ENCODE peak calls at places on chromosomes 11 and 22, in seven cellular contexts. O is stimulated activated CD4-positive, alpha-beta T cell treated with anti-CD3 and anti-CD28 coated beads, Interleukin-2, amount 100 ng/mL, for 48 hours; K is LoVo; X is mucosa of gallbladder; T is stimulated activated CD8-positive, alpha-beta memory T cell treated with anti-CD3 and anti-CD28 coated beads, Interleukin-4, amount 100 ng/mL, for 24 hours; I is caudate nucleus; Q is ecto neural progenitor cell. U is an unnamed sample.

GRCh38 chr22:48536691-48537591 is 1290.7 kb downstream of the BRD1 start:
- DNase-seq in O (no peak), K (no peak), X (no peak), T (no peak), I (no peak), Q (no peak), U (no peak)

GRCh38 chr11:131584694-131585592 is 214.5 kb downstream of the NTM start:
- DNase-seq in O (no peak), K (no peak), X (no peak), T (no peak), I (peak; percentile 34), Q (peak; percentile 71), U (no peak)

GRCh38 chr11:132248585-132248984 is 878.2 kb downstream of the NTM start:
- DNase-seq in O (no peak), K (no peak), X (no peak), T (no peak), I (no peak), Q (no peak), U (no peak)

GRCh38 chr11:75762885-75763284 is 5.7 kb upstream of the DGAT2 start:
- DNase-seq in O (no peak), K (no peak), X (no peak), T (no peak), I (no peak), Q (no peak), U (no peak)

GRCh38 chr11:82682003-82682751 is 51.5 kb downstream of the FAM181B start:
- DNase-seq in O (no peak), K (peak; percentile 62), X (no peak), T (no peak), I (no peak), Q (no peak), U (peak; percentile 48)

GRCh38 chr11:4061700-4062099 is 32.9 kb upstream of the RRM1 start:
- DNase-seq in O (no peak), K (no peak), X (no peak), T (no peak), I (no peak), Q (no peak), U (no peak)

GRCh38 chr11:108035690-108036089 is 27.0 kb downstream of the CUL5 start:
- DNase-seq in O (no peak), K (no peak), X (no peak), T (no peak), I (no peak), Q (no peak), U (no peak)

GRCh38 chr22:35400335-35400680 is 368 bp downstream of the MCM5 start:
- DNase-seq in O (peak; percentile 23), K (no peak), X (no peak), T (no peak), I (no peak), Q (no peak), U (no peak)

GRCh38 chr11:27485930-27486773 is 13.6 kb upstream of the LGR4 start:
- DNase-seq in O (peak; percentile 47), K (peak; percentile 67), X (peak; percentile 53), T (no peak), I (no peak), Q (no peak), U (peak; percentile 56)

GRCh38 chr22:37454857-37455686 is 27.8 kb upstream of the ELFN2 start:
- DNase-seq in O (no peak), K (peak; percentile 34), X (peak; percentile 32), T (no peak), I (no peak), Q (no peak), U (no peak)

GRCh38 chr11:28983780-28984179 is 875.6 kb downstream of the METTL15 start:
- DNase-seq in O (no peak), K (no peak), X (peak; percentile 33), T (no peak), I (no peak), Q (no peak), U (no peak)

GRCh38 chr11:131136476-131136875 is 220.2 kb upstream of the SNX19 start:
- DNase-seq in O (no peak), K (no peak), X (no peak), T (no peak), I (no peak), Q (no peak), U (no peak)

GRCh38 chr11:120746836-120747609 is 235.5 kb downstream of the GRIK4 start:
- DNase-seq in O (no peak), K (no peak), X (no peak), T (no peak), I (no peak), Q (no peak), U (no peak)

GRCh38 chr11:1979607-1980006 is 18.0 kb downstream of the H19 start:
- DNase-seq in O (no peak), K (no peak), X (no peak), T (no peak), I (no peak), Q (no peak), U (no peak)

GRCh38 chr11:27571151-27571840 is 64.7 kb upstream of the LIN7C start:
- DNase-seq in O (no peak), K (no peak), X (no peak), T (no peak), I (no peak), Q (no peak), U (no peak)

GRCh38 chr22:48866906-48867597 is 960.6 kb downstream of the BRD1 start:
- DNase-seq in O (no peak), K (no peak), X (no peak), T (no peak), I (no peak), Q (no peak), U (no peak)

GRCh38 chr22:41957941-41958556 is 6.1 kb downstream of the SMIM45 start:
- DNase-seq in O (no peak), K (no peak), X (no peak), T (no peak), I (no peak), Q (no peak), U (no peak)

GRCh38 chr11:124481365-124482323 is 36.1 kb upstream of the OR8B8 start:
- DNase-seq in O (no peak), K (peak; percentile 18), X (no peak), T (no peak), I (no peak), Q (peak; percentile 53), U (no peak)

GRCh38 chr22:24697671-24698082 is 76.8 kb downstream of the PIWIL3 start:
- DNase-seq in O (no peak), K (no peak), X (peak; percentile 73), T (no peak), I (no peak), Q (no peak), U (peak; percentile 82)

GRCh38 chr11:76785513-76785912 is 2.4 kb downstream of the TSKU start:
- DNase-seq in O (no peak), K (no peak), X (no peak), T (no peak), I (no peak), Q (no peak), U (no peak)

GRCh38 chr22:37474447-37475090 is 11.6 kb downstream of the MFNG start:
- DNase-seq in O (no peak), K (no peak), X (no peak), T (no peak), I (no peak), Q (no peak), U (no peak)

GRCh38 chr22:45882881-45883810 is 93.8 kb downstream of the WNT7B start:
- DNase-seq in O (no peak), K (no peak), X (no peak), T (no peak), I (no peak), Q (peak; percentile 46), U (no peak)

GRCh38 chr11:134413334-134414035 is 1.4 kb upstream of the B3GAT1 start:
- DNase-seq in O (no peak), K (no peak), X (no peak), T (no peak), I (no peak), Q (no peak), U (no peak)

GRCh38 chr11:94895451-94895850 is 77.9 kb downstream of the CWC15 start:
- DNase-seq in O (no peak), K (no peak), X (no peak), T (no peak), I (no peak), Q (no peak), U (no peak)

GRCh38 chr22:50249382-50250248 is 1.4 kb downstream of the HDAC10 start:
- DNase-seq in O (no peak), K (no peak), X (no peak), T (no peak), I (no peak), Q (no peak), U (no peak)

GRCh38 chr11:28874706-28875105 is 766.5 kb downstream of the METTL15 start:
- DNase-seq in O (no peak), K (no peak), X (no peak), T (no peak), I (no peak), Q (no peak), U (no peak)

GRCh38 chr22:22187299-22187698 is 57.3 kb upstream of the VPREB1 start:
- DNase-seq in O (no peak), K (no peak), X (no peak), T (no peak), I (no peak), Q (no peak), U (no peak)

GRCh38 chr11:32913445-32913844 is 20.8 kb downstream of the QSER1 start:
- DNase-seq in O (no peak), K (no peak), X (no peak), T (no peak), I (no peak), Q (no peak), U (no peak)

GRCh38 chr22:39316440-39317083 is 2.9 kb downstream of the RPL3 start:
- DNase-seq in O (peak; percentile 77), K (peak; percentile 71), X (peak; percentile 79), T (peak; percentile 65), I (no peak), Q (peak; percentile 79), U (peak; percentile 80)

GRCh38 chr11:76891285-76891684 is 30.6 kb downstream of the ACER3 start:
- DNase-seq in O (no peak), K (no peak), X (no peak), T (no peak), I (no peak), Q (no peak), U (no peak)

GRCh38 chr11:33268945-33269567 is 11.9 kb downstream of the HIPK3 start:
- DNase-seq in O (no peak), K (no peak), X (no peak), T (no peak), I (no peak), Q (no peak), U (no peak)

GRCh38 chr11:20310137-20310536 is 53.4 kb upstream of the HTATIP2 start:
- DNase-seq in O (no peak), K (no peak), X (no peak), T (no peak), I (no peak), Q (no peak), U (no peak)